ENCODE peak calls at places on chromosomes 6 and 20, in six cellular contexts. One of them, this sample, is unnamed.

GRCh38 chr6:113818528-113818927 is 38.6 kb upstream of the MARCKS start:
- DNase-seq in NCI-H69: no peak
- DNase-seq in hippocampal formation: no peak
- DNase-seq in occipital lobe: no peak
- DNase-seq in NCI-H345: no peak
- DNase-seq in A549: no peak
- DNase-seq in this sample: no peak

GRCh38 chr6:3293271-3294155 is 34.8 kb downstream of the PSMG4 start:
- DNase-seq in NCI-H69: no peak
- DNase-seq in hippocampal formation: no peak
- DNase-seq in occipital lobe: no peak
- DNase-seq in NCI-H345: no peak
- DNase-seq in A549: no peak
- DNase-seq in this sample: no peak

GRCh38 chr6:97978855-97979271 is 695.8 kb upstream of the MMS22L start:
- DNase-seq in NCI-H69: peak
- DNase-seq in hippocampal formation: no peak
- DNase-seq in occipital lobe: no peak
- DNase-seq in NCI-H345: no peak
- DNase-seq in A549: no peak
- DNase-seq in this sample: peak

GRCh38 chr20:23293689-23294088 is 56.9 kb upstream of the NXT1 start:
- DNase-seq in NCI-H69: peak
- DNase-seq in hippocampal formation: no peak
- DNase-seq in occipital lobe: no peak
- DNase-seq in NCI-H345: no peak
- DNase-seq in A549: no peak
- DNase-seq in this sample: no peak

GRCh38 chr20:38859070-38859690 is 53.7 kb downstream of the PPP1R16B start:
- DNase-seq in NCI-H69: no peak
- DNase-seq in hippocampal formation: no peak
- DNase-seq in occipital lobe: no peak
- DNase-seq in NCI-H345: no peak
- DNase-seq in A549: no peak
- DNase-seq in this sample: no peak

GRCh38 chr20:17669306-17669931 is 12.6 kb downstream of the RRBP1 start:
- DNase-seq in NCI-H69: no peak
- DNase-seq in hippocampal formation: no peak
- DNase-seq in occipital lobe: no peak
- DNase-seq in NCI-H345: no peak
- DNase-seq in A549: no peak
- DNase-seq in this sample: no peak

GRCh38 chr20:15759546-15760216 is 813.6 kb downstream of the KIF16B start:
- DNase-seq in NCI-H69: peak
- DNase-seq in hippocampal formation: peak
- DNase-seq in occipital lobe: no peak
- DNase-seq in NCI-H345: no peak
- DNase-seq in A549: no peak
- DNase-seq in this sample: no peak

GRCh38 chr6:145814035-145814500 is 527 bp downstream of the FBXO30 start:
- DNase-seq in NCI-H69: peak
- DNase-seq in hippocampal formation: peak
- DNase-seq in occipital lobe: peak
- DNase-seq in NCI-H345: peak
- DNase-seq in A549: peak
- DNase-seq in this sample: peak

GRCh38 chr6:24796616-24797290 is 2.0 kb downstream of the ARMH2 start:
- DNase-seq in NCI-H69: no peak
- DNase-seq in hippocampal formation: no peak
- DNase-seq in occipital lobe: no peak
- DNase-seq in NCI-H345: no peak
- DNase-seq in A549: no peak
- DNase-seq in this sample: no peak

GRCh38 chr6:89356644-89357043 is 4.1 kb upstream of the UBE2J1 start:
- DNase-seq in NCI-H69: peak
- DNase-seq in hippocampal formation: no peak
- DNase-seq in occipital lobe: no peak
- DNase-seq in NCI-H345: no peak
- DNase-seq in A549: no peak
- DNase-seq in this sample: no peak

GRCh38 chr6:73451166-73452106 is 661 bp downstream of the CGAS start:
- DNase-seq in NCI-H69: peak
- DNase-seq in hippocampal formation: no peak
- DNase-seq in occipital lobe: no peak
- DNase-seq in NCI-H345: peak
- DNase-seq in A549: peak
- DNase-seq in this sample: no peak

GRCh38 chr6:45541934-45542333 is 164.2 kb upstream of the SUPT3H start:
- DNase-seq in NCI-H69: no peak
- DNase-seq in hippocampal formation: no peak
- DNase-seq in occipital lobe: no peak
- DNase-seq in NCI-H345: no peak
- DNase-seq in A549: no peak
- DNase-seq in this sample: no peak

GRCh38 chr20:34825530-34826362 is at the start of gene NCOA6:
- DNase-seq in NCI-H69: peak
- DNase-seq in hippocampal formation: peak
- DNase-seq in occipital lobe: peak
- DNase-seq in NCI-H345: peak
- DNase-seq in A549: peak
- DNase-seq in this sample: peak

GRCh38 chr6:1087112-1087843 is 224.6 kb upstream of the FOXQ1 start:
- DNase-seq in NCI-H69: no peak
- DNase-seq in hippocampal formation: no peak
- DNase-seq in occipital lobe: no peak
- DNase-seq in NCI-H345: no peak
- DNase-seq in A549: no peak
- DNase-seq in this sample: no peak

GRCh38 chr6:169172435-169172834 is 81.2 kb downstream of the THBS2 start:
- DNase-seq in NCI-H69: no peak
- DNase-seq in hippocampal formation: no peak
- DNase-seq in occipital lobe: no peak
- DNase-seq in NCI-H345: no peak
- DNase-seq in A549: no peak
- DNase-seq in this sample: no peak

GRCh38 chr6:138662474-138662873 is 111.1 kb upstream of the CCDC28A start:
- DNase-seq in NCI-H69: peak
- DNase-seq in hippocampal formation: no peak
- DNase-seq in occipital lobe: no peak
- DNase-seq in NCI-H345: no peak
- DNase-seq in A549: peak
- DNase-seq in this sample: no peak

GRCh38 chr6:15911753-15912504 is 217.0 kb upstream of the MYLIP start:
- DNase-seq in NCI-H69: no peak
- DNase-seq in hippocampal formation: no peak
- DNase-seq in occipital lobe: no peak
- DNase-seq in NCI-H345: no peak
- DNase-seq in A549: no peak
- DNase-seq in this sample: no peak

GRCh38 chr20:34516874-34517542 is 786 bp downstream of the DYNLRB1 start:
- DNase-seq in NCI-H69: peak
- DNase-seq in hippocampal formation: no peak
- DNase-seq in occipital lobe: peak
- DNase-seq in NCI-H345: peak
- DNase-seq in A549: no peak
- DNase-seq in this sample: no peak

GRCh38 chr6:19269341-19269898 is 567.8 kb upstream of the ID4 start:
- DNase-seq in NCI-H69: no peak
- DNase-seq in hippocampal formation: no peak
- DNase-seq in occipital lobe: no peak
- DNase-seq in NCI-H345: no peak
- DNase-seq in A549: no peak
- DNase-seq in this sample: no peak

GRCh38 chr6:13336553-13336952 is 8.2 kb upstream of the TBC1D7 start:
- DNase-seq in NCI-H69: peak
- DNase-seq in hippocampal formation: peak
- DNase-seq in occipital lobe: peak
- DNase-seq in NCI-H345: peak
- DNase-seq in A549: peak
- DNase-seq in this sample: peak

GRCh38 chr20:46350201-46350985 is 42.1 kb upstream of the CDH22 start:
- DNase-seq in NCI-H69: no peak
- DNase-seq in hippocampal formation: no peak
- DNase-seq in occipital lobe: no peak
- DNase-seq in NCI-H345: no peak
- DNase-seq in A549: no peak
- DNase-seq in this sample: no peak

GRCh38 chr6:927157-927556 is 234.2 kb upstream of the EXOC2 start:
- DNase-seq in NCI-H69: no peak
- DNase-seq in hippocampal formation: no peak
- DNase-seq in occipital lobe: no peak
- DNase-seq in NCI-H345: no peak
- DNase-seq in A549: no peak
- DNase-seq in this sample: no peak

GRCh38 chr6:30612213-30612612 is 4.8 kb downstream of the PPP1R10 start:
- DNase-seq in NCI-H69: peak
- DNase-seq in hippocampal formation: no peak
- DNase-seq in occipital lobe: no peak
- DNase-seq in NCI-H345: no peak
- DNase-seq in A549: no peak
- DNase-seq in this sample: no peak

GRCh38 chr20:53977391-53977790 is 93.0 kb downstream of the BCAS1 start:
- DNase-seq in NCI-H69: no peak
- DNase-seq in hippocampal formation: no peak
- DNase-seq in occipital lobe: no peak
- DNase-seq in NCI-H345: no peak
- DNase-seq in A549: no peak
- DNase-seq in this sample: no peak

GRCh38 chr20:25251019-25251418 is 3.1 kb downstream of the PYGB start:
- DNase-seq in NCI-H69: no peak
- DNase-seq in hippocampal formation: no peak
- DNase-seq in occipital lobe: no peak
- DNase-seq in NCI-H345: no peak
- DNase-seq in A549: no peak
- DNase-seq in this sample: no peak

This sample was measured in HuH-7.